ENCODE peak calls at places on chromosomes 6 and 20, in four cellular contexts. One of them, this sample, is unnamed.

GRCh38 chr20:37994512-37994911 is 38.7 kb downstream of the TTI1 start:
- DNase-seq in HepG2: peak
- DNase-seq in K562: no peak
- DNase-seq in A549: peak
- DNase-seq in this sample: no peak

GRCh38 chr6:127198549-127198948 is 68.1 kb upstream of the RNF146 start:
- DNase-seq in HepG2: no peak
- DNase-seq in K562: no peak
- DNase-seq in A549: no peak
- DNase-seq in this sample: no peak

GRCh38 chr6:14661188-14661587 is 543.6 kb downstream of the CD83 start:
- DNase-seq in HepG2: no peak
- DNase-seq in K562: no peak
- DNase-seq in A549: peak
- DNase-seq in this sample: no peak

GRCh38 chr6:138959521-138959920 is 28.5 kb downstream of the REPS1 start:
- DNase-seq in HepG2: no peak
- DNase-seq in K562: no peak
- DNase-seq in A549: no peak
- DNase-seq in this sample: no peak

GRCh38 chr20:47667531-47668312 is 117.6 kb downstream of the SULF2 start:
- DNase-seq in HepG2: no peak
- DNase-seq in K562: no peak
- DNase-seq in A549: no peak
- DNase-seq in this sample: no peak

GRCh38 chr20:61522498-61523090 is 270.5 kb downstream of the CDH4 start:
- DNase-seq in HepG2: no peak
- DNase-seq in K562: no peak
- DNase-seq in A549: no peak
- DNase-seq in this sample: no peak

GRCh38 chr6:47633141-47633540 is 65.2 kb upstream of the ADGRF4 start:
- DNase-seq in HepG2: no peak
- DNase-seq in K562: no peak
- DNase-seq in A549: peak
- DNase-seq in this sample: no peak

GRCh38 chr6:5214570-5215052 is 46.1 kb downstream of the LYRM4 start:
- DNase-seq in HepG2: peak
- DNase-seq in K562: peak
- DNase-seq in A549: peak
- DNase-seq in this sample: peak

GRCh38 chr6:40148882-40149573 is 214.8 kb upstream of the MOCS1 start:
- DNase-seq in HepG2: no peak
- DNase-seq in K562: no peak
- DNase-seq in A549: no peak
- DNase-seq in this sample: no peak

GRCh38 chr20:40945754-40946451 is 82.7 kb upstream of the TOP1 start:
- DNase-seq in HepG2: peak
- DNase-seq in K562: no peak
- DNase-seq in A549: peak
- DNase-seq in this sample: peak

GRCh38 chr6:21103626-21104224 is 489.8 kb upstream of the SOX4 start:
- DNase-seq in HepG2: peak
- DNase-seq in K562: no peak
- DNase-seq in A549: no peak
- DNase-seq in this sample: no peak

GRCh38 chr6:142474446-142475289 is 172.9 kb downstream of the ADGRG6 start:
- DNase-seq in HepG2: peak
- DNase-seq in K562: peak
- DNase-seq in A549: peak
- DNase-seq in this sample: peak
- TF ChIP-seq MAX in HepG2: no peak
- TF ChIP-seq MAX in K562: no peak
- TF ChIP-seq MAX in A549: no peak
- TF ChIP-seq MAX in this sample: no peak

GRCh38 chr6:6918216-6918983 is 189.4 kb upstream of the RREB1 start:
- DNase-seq in HepG2: no peak
- DNase-seq in K562: peak
- DNase-seq in A549: peak
- DNase-seq in this sample: no peak

GRCh38 chr6:6923605-6924004 is 184.2 kb upstream of the RREB1 start:
- DNase-seq in HepG2: no peak
- DNase-seq in K562: no peak
- DNase-seq in A549: no peak
- DNase-seq in this sample: no peak

GRCh38 chr6:6920114-6920983 is 187.4 kb upstream of the RREB1 start:
- DNase-seq in HepG2: no peak
- DNase-seq in K562: no peak
- DNase-seq in A549: no peak
- DNase-seq in this sample: no peak

GRCh38 chr6:6919173-6919572 is 188.6 kb upstream of the RREB1 start:
- DNase-seq in HepG2: no peak
- DNase-seq in K562: no peak
- DNase-seq in A549: no peak
- DNase-seq in this sample: no peak

GRCh38 chr6:6920984-6921313 is 186.8 kb upstream of the RREB1 start:
- DNase-seq in HepG2: no peak
- DNase-seq in K562: no peak
- DNase-seq in A549: no peak
- DNase-seq in this sample: no peak
- TF ChIP-seq ESRRA in HepG2: no peak
- TF ChIP-seq ESRRA in K562: no peak
- TF ChIP-seq ESRRA in A549: no peak
- TF ChIP-seq ESRRA in this sample: no peak

DNA sequence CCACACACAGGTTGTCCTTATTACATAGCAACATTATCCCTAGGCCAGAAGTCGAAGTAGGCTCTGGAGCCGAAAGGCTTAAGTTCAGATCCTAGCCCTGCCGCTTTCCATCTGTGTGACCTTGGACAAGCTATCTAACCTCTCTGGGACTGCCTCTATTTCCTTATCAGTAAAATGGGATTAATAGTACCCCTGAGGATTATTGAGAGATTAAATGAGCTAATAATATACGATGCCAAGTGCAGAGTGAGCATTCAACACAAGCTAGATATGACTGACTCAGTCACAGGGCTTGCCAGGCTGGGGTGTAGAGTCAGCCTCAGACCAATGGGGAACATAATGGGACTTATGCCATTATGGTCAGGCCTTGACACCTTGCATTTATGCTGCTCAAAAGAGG is 8.9 kb upstream of the SPATA2 start:
- DNase-seq in HepG2: no peak
- DNase-seq in K562: no peak
- DNase-seq in A549: no peak
- DNase-seq in this sample: no peak
- TF ChIP-seq NR3C1 in HepG2: no peak
- TF ChIP-seq NR3C1 in K562: no peak
- TF ChIP-seq NR3C1 in A549: no peak
- TF ChIP-seq NR3C1 in this sample: no peak

GRCh38 chr20:2729791-2730190 is 37.2 kb downstream of the EBF4 start:
- DNase-seq in HepG2: no peak
- DNase-seq in K562: no peak
- DNase-seq in A549: no peak
- DNase-seq in this sample: no peak

GRCh38 chr20:2734899-2735298 is 42.3 kb downstream of the EBF4 start:
- DNase-seq in HepG2: no peak
- DNase-seq in K562: no peak
- DNase-seq in A549: no peak
- DNase-seq in this sample: no peak

GRCh38 chr20:2729251-2729713 is 36.7 kb downstream of the EBF4 start:
- DNase-seq in HepG2: no peak
- DNase-seq in K562: no peak
- DNase-seq in A549: no peak
- DNase-seq in this sample: no peak
- TF ChIP-seq MAX in HepG2: no peak
- TF ChIP-seq MAX in K562: no peak
- TF ChIP-seq MAX in A549: no peak
- TF ChIP-seq MAX in this sample: no peak

DNA sequence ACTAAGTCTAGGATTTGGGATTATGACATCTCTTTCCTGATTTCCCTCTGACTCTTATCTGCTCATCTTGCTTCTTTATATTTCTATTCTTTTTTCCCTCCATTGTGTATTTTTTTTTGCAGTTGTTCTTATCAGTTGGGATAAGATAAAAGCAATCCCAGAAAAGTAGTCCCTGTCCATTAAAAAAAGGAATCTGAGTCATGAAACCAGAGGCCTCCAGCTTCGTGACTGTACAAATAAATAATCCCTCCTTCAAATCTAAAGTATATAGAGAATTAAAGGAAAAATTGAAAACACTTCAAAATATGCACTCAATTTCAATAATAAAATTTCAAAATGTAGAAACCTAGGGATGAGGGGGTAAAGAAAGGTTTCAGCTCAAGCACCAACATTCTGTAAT is 317.8 kb upstream of the NT5E start:
- DNase-seq in HepG2: no peak
- DNase-seq in K562: no peak
- DNase-seq in A549: no peak
- DNase-seq in this sample: no peak
- TF ChIP-seq ESRRA in HepG2: no peak
- TF ChIP-seq ESRRA in K562: no peak
- TF ChIP-seq ESRRA in A549: no peak
- TF ChIP-seq ESRRA in this sample: no peak

DNA sequence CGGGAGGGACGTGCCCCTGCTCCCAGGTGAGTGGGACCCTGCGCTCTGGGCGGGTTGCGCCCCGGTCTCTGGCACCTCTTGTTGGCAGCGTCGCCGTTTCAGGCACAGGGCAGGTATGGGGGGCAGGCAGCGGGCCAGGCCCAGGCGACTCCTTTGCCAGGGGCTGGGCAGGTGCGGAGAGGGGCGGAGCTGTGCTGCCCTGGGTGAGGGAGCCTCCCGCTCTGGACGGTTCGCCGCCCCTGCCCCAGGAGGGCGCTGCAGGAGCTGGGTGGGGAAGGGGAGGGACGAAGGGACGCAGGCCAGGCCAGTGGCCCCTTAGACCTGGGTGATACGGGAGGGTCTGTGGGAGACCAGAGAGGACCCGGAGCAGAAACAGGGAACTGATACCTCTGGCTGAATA is 663.9 kb upstream of the DEFB115 start:
- DNase-seq in HepG2: no peak
- DNase-seq in K562: no peak
- DNase-seq in A549: no peak
- DNase-seq in this sample: peak
- TF ChIP-seq NR3C1 in HepG2: no peak
- TF ChIP-seq NR3C1 in K562: no peak
- TF ChIP-seq NR3C1 in A549: no peak
- TF ChIP-seq NR3C1 in this sample: no peak

GRCh38 chr6:530425-530824 is 126.5 kb downstream of the HUS1B start:
- DNase-seq in HepG2: no peak
- DNase-seq in K562: no peak
- DNase-seq in A549: no peak
- DNase-seq in this sample: no peak
- TF ChIP-seq MAX in HepG2: no peak
- TF ChIP-seq MAX in K562: no peak
- TF ChIP-seq MAX in A549: no peak
- TF ChIP-seq MAX in this sample: no peak

GRCh38 chr20:50416930-50417329 is 93.3 kb upstream of the PTPN1 start:
- DNase-seq in HepG2: no peak
- DNase-seq in K562: no peak
- DNase-seq in A549: no peak
- DNase-seq in this sample: no peak
- TF ChIP-seq ESRRA in HepG2: no peak
- TF ChIP-seq ESRRA in K562: no peak
- TF ChIP-seq ESRRA in A549: no peak
- TF ChIP-seq ESRRA in this sample: no peak

DNA sequence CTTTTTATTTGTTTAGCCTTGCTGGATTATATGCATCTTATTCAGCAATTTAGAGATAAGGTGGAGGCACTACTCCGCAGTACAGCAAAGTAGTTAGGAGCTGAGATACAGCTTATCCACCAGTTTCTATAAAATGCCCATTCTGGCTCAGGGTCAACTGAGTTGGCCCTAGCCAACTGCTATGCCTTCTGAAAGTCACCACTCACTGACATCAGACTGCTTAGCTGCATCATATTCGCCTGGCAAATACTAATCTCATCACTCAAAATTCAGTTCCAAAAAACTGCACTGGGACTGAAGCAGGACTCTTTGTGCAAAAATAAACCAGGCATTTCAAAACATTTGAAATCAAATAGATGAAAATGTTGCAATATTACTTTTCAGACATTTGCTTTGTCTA is 230.1 kb downstream of the ALDH8A1 start:
- DNase-seq in HepG2: no peak
- DNase-seq in K562: no peak
- DNase-seq in A549: no peak
- DNase-seq in this sample: no peak
- TF ChIP-seq NR3C1 in HepG2: no peak
- TF ChIP-seq NR3C1 in K562: no peak
- TF ChIP-seq NR3C1 in A549: no peak
- TF ChIP-seq NR3C1 in this sample: no peak

DNA sequence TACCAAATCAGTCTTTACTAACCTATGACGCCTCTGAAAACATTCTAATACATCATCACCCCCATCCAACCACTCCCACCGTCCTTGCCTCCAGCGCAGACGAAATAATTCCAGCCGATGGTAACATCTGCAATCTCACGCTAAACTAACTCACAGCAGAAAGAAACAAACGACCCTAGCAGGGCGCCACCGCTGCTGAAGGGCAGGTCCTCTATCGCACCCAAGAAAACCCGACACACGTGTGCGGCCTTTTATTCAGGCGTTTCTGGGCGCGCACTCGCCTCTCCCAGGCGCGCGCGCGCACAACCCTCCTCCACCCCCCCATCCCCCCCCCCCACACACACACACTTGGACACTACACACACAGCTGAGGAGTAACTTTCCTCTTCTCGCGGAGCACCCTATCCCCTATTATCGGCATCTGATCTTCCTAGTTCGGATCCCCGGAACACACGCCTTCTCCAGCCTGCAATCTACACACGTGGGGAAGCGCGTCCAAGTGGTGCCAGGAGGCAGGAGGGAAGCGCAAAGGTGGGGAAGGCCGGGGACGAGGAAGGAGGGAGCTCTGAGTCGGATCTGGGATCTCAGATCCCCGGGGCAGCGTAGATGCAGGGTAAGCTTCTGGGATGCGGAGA is 1.4 kb downstream of the GFOD1 start:
- DNase-seq in HepG2: peak
- DNase-seq in K562: peak
- DNase-seq in A549: peak
- DNase-seq in this sample: peak
- TF ChIP-seq MAX in HepG2: peak
- TF ChIP-seq MAX in K562: no peak
- TF ChIP-seq MAX in A549: peak
- TF ChIP-seq MAX in this sample: no peak

This sample was measured in WTC11.